ENCODE peak calls at places on chromosomes 3 and 15, in seven cellular contexts. One of them, this sample, is unnamed.

GRCh38 chr3:161890147-161890625 is 393.6 kb downstream of the OTOL1 start:
- DNase-seq in CD8-positive, alpha-beta T cell: no peak
- DNase-seq in mesenteric fat pad: no peak
- DNase-seq in DMS53: peak
- DNase-seq in mesendoderm: no peak
- DNase-seq in ACHN: peak
- DNase-seq in nephron progenitor cell: peak
- DNase-seq in this sample: peak

GRCh38 chr3:109731639-109732473 is 394.5 kb upstream of the DPPA4 start:
- DNase-seq in CD8-positive, alpha-beta T cell: peak
- DNase-seq in mesenteric fat pad: no peak
- DNase-seq in DMS53: peak
- DNase-seq in mesendoderm: peak
- DNase-seq in ACHN: peak
- DNase-seq in nephron progenitor cell: peak
- DNase-seq in this sample: peak

GRCh38 chr15:72382146-72382545 is 6.3 kb upstream of the HEXA start:
- DNase-seq in CD8-positive, alpha-beta T cell: no peak
- DNase-seq in mesenteric fat pad: no peak
- DNase-seq in DMS53: peak
- DNase-seq in mesendoderm: peak
- DNase-seq in ACHN: peak
- DNase-seq in nephron progenitor cell: no peak
- DNase-seq in this sample: no peak

GRCh38 chr15:48325400-48325799 is 5.8 kb upstream of the DUT start:
- DNase-seq in CD8-positive, alpha-beta T cell: no peak
- DNase-seq in mesenteric fat pad: no peak
- DNase-seq in DMS53: no peak
- DNase-seq in mesendoderm: no peak
- DNase-seq in ACHN: no peak
- DNase-seq in nephron progenitor cell: no peak
- DNase-seq in this sample: no peak

GRCh38 chr3:100002599-100003350 is 111.5 kb downstream of the FILIP1L start:
- DNase-seq in CD8-positive, alpha-beta T cell: no peak
- DNase-seq in mesenteric fat pad: no peak
- DNase-seq in DMS53: peak
- DNase-seq in mesendoderm: peak
- DNase-seq in ACHN: peak
- DNase-seq in nephron progenitor cell: no peak
- DNase-seq in this sample: no peak

GRCh38 chr3:18424213-18424861 is 802 bp downstream of the SATB1 start:
- DNase-seq in CD8-positive, alpha-beta T cell: no peak
- DNase-seq in mesenteric fat pad: no peak
- DNase-seq in DMS53: peak
- DNase-seq in mesendoderm: no peak
- DNase-seq in ACHN: no peak
- DNase-seq in nephron progenitor cell: peak
- DNase-seq in this sample: no peak

GRCh38 chr15:49428392-49429095 is 5.5 kb downstream of the FGF7 start:
- DNase-seq in CD8-positive, alpha-beta T cell: no peak
- DNase-seq in mesenteric fat pad: no peak
- DNase-seq in DMS53: no peak
- DNase-seq in mesendoderm: no peak
- DNase-seq in ACHN: no peak
- DNase-seq in nephron progenitor cell: no peak
- DNase-seq in this sample: no peak

GRCh38 chr3:197494366-197495058 is 61.3 kb downstream of the BDH1 start:
- DNase-seq in CD8-positive, alpha-beta T cell: no peak
- DNase-seq in mesenteric fat pad: no peak
- DNase-seq in DMS53: no peak
- DNase-seq in mesendoderm: no peak
- DNase-seq in ACHN: no peak
- DNase-seq in nephron progenitor cell: no peak
- DNase-seq in this sample: no peak

GRCh38 chr3:156792114-156792513 is 34.0 kb upstream of the LEKR1 start:
- DNase-seq in CD8-positive, alpha-beta T cell: no peak
- DNase-seq in mesenteric fat pad: no peak
- DNase-seq in DMS53: no peak
- DNase-seq in mesendoderm: no peak
- DNase-seq in ACHN: no peak
- DNase-seq in nephron progenitor cell: no peak
- DNase-seq in this sample: no peak

GRCh38 chr15:53126144-53126543 is 336.0 kb upstream of the ONECUT1 start:
- DNase-seq in CD8-positive, alpha-beta T cell: no peak
- DNase-seq in mesenteric fat pad: no peak
- DNase-seq in DMS53: no peak
- DNase-seq in mesendoderm: no peak
- DNase-seq in ACHN: no peak
- DNase-seq in nephron progenitor cell: no peak
- DNase-seq in this sample: no peak

GRCh38 chr15:73897441-73898261 is 24.3 kb downstream of the TBC1D21 start:
- DNase-seq in CD8-positive, alpha-beta T cell: peak
- DNase-seq in mesenteric fat pad: peak
- DNase-seq in DMS53: peak
- DNase-seq in mesendoderm: peak
- DNase-seq in ACHN: peak
- DNase-seq in nephron progenitor cell: peak
- DNase-seq in this sample: peak

GRCh38 chr3:27960133-27960532 is 238.0 kb upstream of the EOMES start:
- DNase-seq in CD8-positive, alpha-beta T cell: no peak
- DNase-seq in mesenteric fat pad: no peak
- DNase-seq in DMS53: no peak
- DNase-seq in mesendoderm: no peak
- DNase-seq in ACHN: no peak
- DNase-seq in nephron progenitor cell: no peak
- DNase-seq in this sample: no peak

GRCh38 chr3:16174976-16175901 is 759 bp downstream of the GALNT15 start:
- DNase-seq in CD8-positive, alpha-beta T cell: no peak
- DNase-seq in mesenteric fat pad: no peak
- DNase-seq in DMS53: no peak
- DNase-seq in mesendoderm: no peak
- DNase-seq in ACHN: no peak
- DNase-seq in nephron progenitor cell: no peak
- DNase-seq in this sample: no peak

GRCh38 chr3:178629430-178630178 is 93.4 kb downstream of the KCNMB2 start:
- DNase-seq in CD8-positive, alpha-beta T cell: no peak
- DNase-seq in mesenteric fat pad: no peak
- DNase-seq in DMS53: peak
- DNase-seq in mesendoderm: no peak
- DNase-seq in ACHN: no peak
- DNase-seq in nephron progenitor cell: no peak
- DNase-seq in this sample: no peak

GRCh38 chr15:96340348-96340610 is 9.8 kb downstream of the NR2F2 start:
- DNase-seq in CD8-positive, alpha-beta T cell: no peak
- DNase-seq in mesenteric fat pad: no peak
- DNase-seq in DMS53: no peak
- DNase-seq in mesendoderm: no peak
- DNase-seq in ACHN: peak
- DNase-seq in nephron progenitor cell: no peak
- DNase-seq in this sample: no peak

GRCh38 chr15:40051616-40052415 is 12.8 kb upstream of the SRP14 start:
- DNase-seq in CD8-positive, alpha-beta T cell: no peak
- DNase-seq in mesenteric fat pad: peak
- DNase-seq in DMS53: no peak
- DNase-seq in mesendoderm: no peak
- DNase-seq in ACHN: no peak
- DNase-seq in nephron progenitor cell: no peak
- DNase-seq in this sample: no peak

GRCh38 chr3:55482496-55483195 is 4.5 kb downstream of the WNT5A start:
- DNase-seq in CD8-positive, alpha-beta T cell: no peak
- DNase-seq in mesenteric fat pad: no peak
- DNase-seq in DMS53: no peak
- DNase-seq in mesendoderm: peak
- DNase-seq in ACHN: no peak
- DNase-seq in nephron progenitor cell: peak
- DNase-seq in this sample: no peak

GRCh38 chr3:52291508-52292181 is 4.0 kb downstream of the GLYCTK start:
- DNase-seq in CD8-positive, alpha-beta T cell: peak
- DNase-seq in mesenteric fat pad: no peak
- DNase-seq in DMS53: peak
- DNase-seq in mesendoderm: no peak
- DNase-seq in ACHN: peak
- DNase-seq in nephron progenitor cell: peak
- DNase-seq in this sample: peak

GRCh38 chr3:54034971-54035370 is 87.4 kb upstream of the CACNA2D3 start:
- DNase-seq in CD8-positive, alpha-beta T cell: no peak
- DNase-seq in mesenteric fat pad: no peak
- DNase-seq in DMS53: no peak
- DNase-seq in mesendoderm: peak
- DNase-seq in ACHN: no peak
- DNase-seq in nephron progenitor cell: no peak
- DNase-seq in this sample: no peak

GRCh38 chr15:94840794-94841587 is 609.6 kb downstream of the MCTP2 start:
- DNase-seq in CD8-positive, alpha-beta T cell: no peak
- DNase-seq in mesenteric fat pad: no peak
- DNase-seq in DMS53: peak
- DNase-seq in mesendoderm: no peak
- DNase-seq in ACHN: no peak
- DNase-seq in nephron progenitor cell: no peak
- DNase-seq in this sample: no peak

GRCh38 chr3:184642623-184643308 is 69.1 kb downstream of the MAGEF1 start:
- DNase-seq in CD8-positive, alpha-beta T cell: no peak
- DNase-seq in mesenteric fat pad: no peak
- DNase-seq in DMS53: no peak
- DNase-seq in mesendoderm: peak
- DNase-seq in ACHN: no peak
- DNase-seq in nephron progenitor cell: no peak
- DNase-seq in this sample: peak

GRCh38 chr3:170233532-170233931 is 11.3 kb downstream of the PRKCI start:
- DNase-seq in CD8-positive, alpha-beta T cell: no peak
- DNase-seq in mesenteric fat pad: no peak
- DNase-seq in DMS53: peak
- DNase-seq in mesendoderm: no peak
- DNase-seq in ACHN: no peak
- DNase-seq in nephron progenitor cell: no peak
- DNase-seq in this sample: no peak

GRCh38 chr3:66997560-66998074 is 490 bp upstream of the KBTBD8 start:
- DNase-seq in CD8-positive, alpha-beta T cell: no peak
- DNase-seq in mesenteric fat pad: no peak
- DNase-seq in DMS53: peak
- DNase-seq in mesendoderm: peak
- DNase-seq in ACHN: peak
- DNase-seq in nephron progenitor cell: no peak
- DNase-seq in this sample: no peak

GRCh38 chr15:25675396-25675795 is 187.7 kb downstream of the ATP10A start:
- DNase-seq in CD8-positive, alpha-beta T cell: no peak
- DNase-seq in mesenteric fat pad: no peak
- DNase-seq in DMS53: no peak
- DNase-seq in mesendoderm: no peak
- DNase-seq in ACHN: no peak
- DNase-seq in nephron progenitor cell: no peak
- DNase-seq in this sample: no peak

This sample was measured in BE2C.